ENCODE peak calls at places on chromosomes 6 and 20, in four cellular contexts. E is GM12878, B is GM12891, Z is K562. X is an unnamed sample.

GRCh38 chr6:15250440-15251168 is 4.7 kb downstream of the JARID2 start:
- DNase-seq in E (no peak), B (no peak), Z (peak; percentile 35), X (no peak)

GRCh38 chr20:2709205-2709981 is 16.8 kb downstream of the EBF4 start:
- DNase-seq in E (no peak), B (no peak), Z (no peak), X (no peak)

GRCh38 chr6:26330835-26331808 is 33.9 kb upstream of the BTN3A2 start:
- DNase-seq in E (no peak), B (no peak), Z (peak; percentile 90), X (peak; percentile 25)

GRCh38 chr6:148905901-148906300 is 159.1 kb downstream of the UST start:
- DNase-seq in E (no peak), B (no peak), Z (no peak), X (no peak)

GRCh38 chr6:25441658-25442276 is 162.6 kb downstream of the CARMIL1 start:
- DNase-seq in E (no peak), B (no peak), Z (no peak), X (no peak)

GRCh38 chr20:39800548-39800947 is 838.4 kb downstream of the DHX35 start:
- DNase-seq in E (peak; percentile 26), B (no peak), Z (no peak), X (no peak)

GRCh38 chr6:43242908-43243648 is at the start of gene TTBK1:
- DNase-seq in E (no peak), B (no peak), Z (no peak), X (no peak)

GRCh38 chr6:13989424-13990144 is 64.8 kb downstream of the RNF182 start:
- DNase-seq in E (no peak), B (no peak), Z (peak; percentile 56), X (no peak)

GRCh38 chr6:170135041-170135440 is 155.8 kb downstream of the DLL1 start:
- DNase-seq in E (no peak), B (no peak), Z (no peak), X (no peak)

GRCh38 chr6:133341607-133342158 is 100.5 kb downstream of the EYA4 start:
- DNase-seq in E (no peak), B (no peak), Z (no peak), X (no peak)

GRCh38 chr6:33717857-33718552 is 6.5 kb upstream of the UQCC2 start:
- DNase-seq in E (no peak), B (no peak), Z (no peak), X (no peak)

GRCh38 chr6:40789143-40789764 is 202.1 kb upstream of the LRFN2 start:
- DNase-seq in E (no peak), B (no peak), Z (no peak), X (no peak)

GRCh38 chr6:13484138-13484708 is 3.2 kb downstream of the GFOD1 start:
- DNase-seq in E (no peak), B (no peak), Z (peak; percentile 45), X (no peak)

GRCh38 chr20:46690219-46691111 is 1.2 kb upstream of the TP53RK start:
- DNase-seq in E (no peak), B (no peak), Z (peak; percentile 50), X (peak; percentile 73)

GRCh38 chr20:60535211-60535610 is 577.0 kb downstream of the CDH26 start:
- DNase-seq in E (no peak), B (no peak), Z (no peak), X (no peak)

GRCh38 chr6:69668916-69669315 is 127.9 kb downstream of the LMBRD1 start:
- DNase-seq in E (no peak), B (no peak), Z (no peak), X (no peak)

GRCh38 chr6:123515715-123516114 is 121.0 kb downstream of the TRDN start:
- DNase-seq in E (no peak), B (no peak), Z (no peak), X (no peak)

GRCh38 chr6:16168858-16169257 is 40.0 kb downstream of the MYLIP start:
- DNase-seq in E (peak; percentile 32), B (no peak), Z (peak; percentile 82), X (no peak)

GRCh38 chr20:57384486-57384885 is 6.7 kb upstream of the RBM38 start:
- DNase-seq in E (no peak), B (no peak), Z (no peak), X (no peak)

DNA sequence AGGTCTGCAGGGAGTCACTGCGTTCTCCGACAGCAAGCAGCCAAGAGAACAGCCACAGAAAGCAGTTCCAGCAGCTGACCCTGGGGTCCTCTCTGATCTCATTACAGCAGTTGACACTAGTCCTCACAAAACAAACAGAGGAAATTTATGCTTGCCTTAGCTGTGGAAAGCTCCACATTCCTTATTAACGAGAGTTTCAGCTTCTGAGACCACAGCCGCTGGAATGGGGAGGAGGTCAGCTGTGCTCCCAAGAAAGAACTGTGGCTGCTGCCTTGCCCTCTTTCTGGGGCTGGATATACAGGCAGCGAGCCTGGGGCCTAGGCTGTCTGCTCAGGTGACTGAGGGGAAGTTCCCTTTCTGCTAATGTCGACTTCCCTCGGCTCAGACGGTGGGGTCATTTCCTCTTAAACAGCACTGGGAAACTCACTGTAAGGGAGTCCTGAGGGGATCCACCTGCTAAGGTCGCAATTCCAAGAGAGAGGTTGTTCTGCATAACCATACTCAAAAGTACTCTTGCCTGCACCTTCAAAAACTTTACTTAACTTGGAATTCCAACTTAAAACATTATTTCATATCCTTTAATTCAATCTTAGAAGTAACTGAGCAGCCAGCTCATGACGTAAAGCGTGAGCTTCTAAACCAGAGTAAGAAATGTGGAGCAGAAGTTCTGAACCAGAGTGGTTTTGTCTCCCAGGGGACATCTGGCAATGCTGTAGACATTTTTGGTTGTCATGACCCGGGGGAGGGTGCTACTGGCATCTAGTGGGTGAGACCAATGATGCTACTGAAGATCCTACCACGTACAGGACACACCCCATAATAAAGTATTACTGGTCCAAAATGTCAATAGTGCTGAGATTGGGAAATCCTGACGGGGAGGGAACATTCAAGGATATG is 80.3 kb downstream of the BACH2 start:
- DNase-seq in E (no peak), B (no peak), Z (no peak), X (no peak)
- TF ChIP-seq SPI1 in E (peak; percentile 37), B (no peak), Z (peak; percentile 21), X (peak; percentile 77)

GRCh38 chr6:31497595-31498476 is at the start of gene MICB:
- DNase-seq in E (peak; percentile 46), B (peak; percentile 69), Z (peak; percentile 97), X (peak; percentile 88)
- TF ChIP-seq SPI1 in E (no peak), B (no peak), Z (no peak), X (no peak)

GRCh38 chr20:10516529-10516928 is 81.4 kb downstream of the SLX4IP start:
- DNase-seq in E (no peak), B (no peak), Z (no peak), X (no peak)
- TF ChIP-seq SPI1 in E (no peak), B (no peak), Z (no peak), X (no peak)

DNA sequence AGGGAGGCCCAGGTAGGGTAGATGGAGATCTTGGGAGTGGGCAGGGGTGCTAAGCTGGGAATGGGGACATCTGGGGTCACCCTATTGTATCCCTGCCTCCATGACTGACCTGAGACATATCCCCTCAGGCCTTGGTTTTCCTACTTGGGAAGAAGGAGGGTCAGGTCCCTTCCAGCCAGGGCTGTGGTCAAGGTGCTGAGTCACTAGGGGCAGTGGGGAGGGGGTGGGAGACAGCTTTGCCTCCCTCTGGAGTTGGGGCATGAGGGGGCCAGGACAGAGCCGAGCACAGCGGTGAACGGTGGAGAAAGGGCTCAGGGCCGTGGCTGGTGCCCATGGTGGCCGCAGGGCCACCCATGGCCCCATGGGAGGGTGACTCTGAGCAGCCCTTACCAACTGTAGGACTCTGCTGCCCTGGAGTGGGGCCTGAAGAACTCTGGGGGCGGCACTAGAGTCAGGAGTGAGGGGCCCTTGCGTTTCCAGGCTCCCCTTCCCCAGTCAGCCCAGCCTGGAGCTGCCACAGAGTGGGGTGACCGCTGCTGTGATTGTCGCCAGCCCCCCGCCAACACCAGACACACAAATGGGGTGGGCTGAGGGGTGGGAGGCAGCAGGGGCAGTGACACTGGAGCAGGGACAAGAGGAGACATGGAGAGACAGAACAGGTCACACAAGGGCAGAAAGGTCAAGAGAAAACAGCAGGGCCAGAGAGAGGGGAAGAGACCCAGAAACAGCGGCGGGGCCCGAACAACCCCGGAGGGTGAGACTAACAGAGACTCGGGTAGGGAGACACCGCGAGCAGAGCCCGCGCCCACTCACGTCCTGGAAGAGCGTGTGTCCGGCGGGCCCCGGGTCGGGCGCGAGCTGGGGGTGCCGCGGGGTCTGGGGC is 576 bp downstream of the NECAB3 start:
- DNase-seq in E (no peak), B (peak; percentile 71), Z (peak; percentile 66), X (no peak)
- TF ChIP-seq SPI1 in E (no peak), B (no peak), Z (no peak), X (no peak)

DNA sequence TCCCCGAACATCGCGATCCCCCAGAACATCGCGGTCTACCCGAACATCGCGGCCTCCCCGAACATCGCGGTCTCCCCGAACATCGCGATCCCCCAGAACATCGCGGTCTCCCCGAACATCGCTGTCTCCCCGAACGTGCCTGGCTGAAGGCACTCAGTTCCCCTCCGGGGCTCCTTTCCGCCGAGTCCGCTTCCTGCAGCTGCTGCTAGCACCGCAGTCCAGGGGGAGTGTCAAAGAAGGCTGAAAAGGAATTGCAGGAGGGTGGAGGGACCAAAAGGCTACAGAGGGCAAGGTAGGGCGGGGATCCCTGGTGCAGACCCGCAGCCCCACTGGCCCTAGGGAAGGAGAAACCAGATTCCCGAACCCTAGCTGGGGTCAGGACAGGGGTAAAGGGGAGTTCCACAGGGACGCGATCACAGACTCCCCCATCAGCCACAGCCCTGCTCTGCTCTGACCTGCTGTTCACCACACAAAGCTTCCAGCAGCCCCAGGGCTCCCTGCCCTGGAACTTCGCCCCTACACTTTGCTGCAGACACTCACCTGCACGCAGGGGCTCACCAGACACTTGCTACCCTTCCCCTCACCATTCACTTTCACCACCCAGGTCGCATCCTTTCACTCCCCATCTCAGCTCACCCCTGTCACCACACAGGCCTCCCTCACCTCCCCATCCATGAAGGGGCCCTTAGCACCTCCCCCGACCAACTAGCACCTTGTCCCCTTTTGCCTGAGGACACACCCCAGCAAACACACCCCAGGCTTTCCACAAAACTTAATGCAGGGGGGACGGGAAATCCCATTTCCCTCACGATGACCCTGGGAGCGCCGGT is 1.7 kb downstream of the ULBP1 start:
- DNase-seq in E (no peak), B (peak; percentile 39), Z (no peak), X (no peak)
- TF ChIP-seq SPI1 in E (no peak), B (no peak), Z (no peak), X (no peak)

GRCh38 chr6:150672792-150673191 is 73.1 kb downstream of the PLEKHG1 start:
- DNase-seq in E (no peak), B (no peak), Z (no peak), X (no peak)

GRCh38 chr6:150667977-150668716 is 68.5 kb downstream of the PLEKHG1 start:
- DNase-seq in E (no peak), B (no peak), Z (peak; percentile 15), X (no peak)

GRCh38 chr6:150666071-150666470 is 66.4 kb downstream of the PLEKHG1 start:
- DNase-seq in E (no peak), B (no peak), Z (no peak), X (no peak)

GRCh38 chr6:150670311-150670710 is 70.6 kb downstream of the PLEKHG1 start:
- DNase-seq in E (no peak), B (no peak), Z (no peak), X (no peak)

DNA sequence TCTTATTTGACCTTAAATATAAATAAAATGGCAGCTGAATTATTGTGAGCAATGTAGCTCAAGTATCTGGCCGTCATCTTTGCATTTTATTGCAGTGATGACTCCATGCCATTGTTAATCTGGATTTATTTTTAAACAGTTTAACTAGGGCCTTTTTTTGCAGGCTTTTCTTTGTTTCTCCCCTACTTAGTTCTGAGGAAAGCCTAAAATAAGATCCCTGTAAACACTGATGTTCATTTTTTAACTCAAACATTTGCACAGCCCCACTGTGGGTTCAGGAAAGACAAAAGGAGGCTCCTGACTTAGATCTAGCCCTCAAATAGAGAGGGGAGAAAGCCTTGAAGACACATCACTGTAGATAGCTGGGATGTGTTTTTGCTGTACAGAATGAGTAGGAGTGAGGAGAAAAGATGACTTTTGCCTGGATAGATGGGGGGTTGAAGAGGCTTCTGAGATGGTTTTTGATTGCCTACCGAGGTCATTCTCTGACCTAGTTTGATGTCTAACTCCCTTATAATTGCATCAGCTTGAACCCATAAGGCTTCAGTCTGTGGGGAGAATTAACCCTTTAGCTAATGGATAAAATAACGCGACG is 69.3 kb downstream of the PLEKHG1 start:
- DNase-seq in E (no peak), B (no peak), Z (no peak), X (no peak)
- TF ChIP-seq SPI1 in E (no peak), B (no peak), Z (no peak), X (no peak)